ENCODE peak calls at places on chromosomes 16 and 17, in five cellular contexts. Y is tibial nerve, N is stomach, V is tibial artery, O is uterus. W is an unnamed sample.

GRCh38 chr16:88453621-88454314 is 688 bp downstream of the ZFPM1 start:
- DNase-seq in Y (no peak), N (no peak), V (no peak), O (no peak), W (no peak)

GRCh38 chr16:63289834-63290460 is 1253.7 kb upstream of the CDH8 start:
- DNase-seq in Y (no peak), N (peak; percentile 46), V (peak; percentile 20), O (no peak), W (peak; percentile 1)

GRCh38 chr16:70660672-70661350 is 14.5 kb downstream of the IL34 start:
- DNase-seq in Y (no peak), N (no peak), V (no peak), O (no peak), W (no peak)

GRCh38 chr17:72422204-72422504 is 301.3 kb downstream of the SOX9 start:
- DNase-seq in Y (no peak), N (no peak), V (no peak), O (no peak), W (no peak)

GRCh38 chr16:11253995-11254912 is 1.8 kb downstream of the SOCS1 start:
- DNase-seq in Y (no peak), N (no peak), V (no peak), O (peak; percentile 31), W (no peak)

GRCh38 chr17:37133131-37133530 is 184.4 kb downstream of the AATF start:
- DNase-seq in Y (no peak), N (no peak), V (no peak), O (no peak), W (no peak)

GRCh38 chr17:78258323-78259229 is 27.1 kb downstream of the TMEM235 start:
- DNase-seq in Y (no peak), N (peak; percentile 63), V (peak; percentile 51), O (no peak), W (peak; percentile 17)

GRCh38 chr17:80855968-80856862 is 135.4 kb upstream of the CHMP6 start:
- DNase-seq in Y (no peak), N (peak; percentile 50), V (peak; percentile 64), O (no peak), W (peak; percentile 97)

GRCh38 chr16:20674684-20675487 is 22.6 kb downstream of the ACSM1 start:
- DNase-seq in Y (no peak), N (no peak), V (no peak), O (peak; percentile 31), W (no peak)

GRCh38 chr17:69423450-69423849 is 9.0 kb downstream of the MAP2K6 start:
- DNase-seq in Y (no peak), N (no peak), V (no peak), O (no peak), W (no peak)

GRCh38 chr17:57106107-57106835 is 21.2 kb downstream of the AKAP1 start:
- DNase-seq in Y (no peak), N (no peak), V (no peak), O (no peak), W (no peak)

GRCh38 chr17:26962255-26963162 is 331.4 kb upstream of the WSB1 start:
- DNase-seq in Y (no peak), N (no peak), V (no peak), O (no peak), W (no peak)

GRCh38 chr16:55179858-55180585 is 144.0 kb upstream of the IRX6 start:
- DNase-seq in Y (no peak), N (no peak), V (no peak), O (no peak), W (no peak)

GRCh38 chr16:11253009-11253994 is 2.7 kb downstream of the SOCS1 start:
- DNase-seq in Y (no peak), N (no peak), V (no peak), O (no peak), W (peak; percentile 22)

GRCh38 chr16:8346291-8346690 is 244.0 kb downstream of the TMEM114 start:
- DNase-seq in Y (no peak), N (no peak), V (no peak), O (no peak), W (no peak)

GRCh38 chr16:17211797-17212196 is 259.0 kb downstream of the XYLT1 start:
- DNase-seq in Y (no peak), N (no peak), V (no peak), O (no peak), W (no peak)

GRCh38 chr17:77779711-77780539 is 178.6 kb upstream of the TNRC6C start:
- DNase-seq in Y (no peak), N (no peak), V (peak; percentile 34), O (no peak), W (peak; percentile 2)

GRCh38 chr17:13099906-13100305 is 82.1 kb upstream of the ELAC2 start:
- DNase-seq in Y (no peak), N (no peak), V (no peak), O (no peak), W (no peak)

GRCh38 chr17:66299721-66300120 is 2.7 kb upstream of the PRKCA start:
- DNase-seq in Y (no peak), N (no peak), V (no peak), O (no peak), W (no peak)

GRCh38 chr17:66301418-66301863 is 972 bp upstream of the PRKCA start:
- DNase-seq in Y (no peak), N (no peak), V (no peak), O (no peak), W (no peak)

GRCh38 chr17:66302761-66303626 is 581 bp downstream of the PRKCA start:
- DNase-seq in Y (peak; percentile 39), N (peak; percentile 68), V (peak; percentile 36), O (peak; percentile 56), W (peak; percentile 52)

GRCh38 chr17:66301864-66302741 is at the start of gene PRKCA:
- DNase-seq in Y (peak; percentile 37), N (peak; percentile 81), V (peak; percentile 51), O (peak; percentile 82), W (peak; percentile 68)

DNA sequence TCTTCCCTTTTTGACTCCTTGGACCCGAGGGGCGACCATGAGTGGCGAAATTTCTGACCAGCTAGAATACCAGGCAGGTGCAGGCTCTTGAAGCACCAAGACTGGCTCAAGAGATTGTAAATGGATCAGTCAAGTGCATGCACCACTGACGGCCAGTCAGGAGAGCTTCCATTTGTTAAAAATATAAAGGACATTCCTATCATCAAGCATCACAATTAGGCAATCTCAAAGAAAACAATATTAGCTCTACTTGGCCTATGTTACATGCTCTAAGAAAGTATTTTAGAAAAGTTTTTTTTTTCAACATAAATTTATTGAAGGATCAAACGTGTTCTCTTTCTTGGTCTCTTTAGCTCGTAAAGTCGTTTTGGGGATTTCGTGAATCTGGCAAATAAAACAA is 1.5 kb upstream of the PRKCA start:
- DNase-seq in Y (no peak), N (no peak), V (no peak), O (no peak), W (no peak)
- H3K4me3 ChIP-seq in Y (no peak overlapping the region), N (no peak overlapping the region), V (no peak overlapping the region), O (no peak overlapping the region), W (no peak overlapping the region)

DNA sequence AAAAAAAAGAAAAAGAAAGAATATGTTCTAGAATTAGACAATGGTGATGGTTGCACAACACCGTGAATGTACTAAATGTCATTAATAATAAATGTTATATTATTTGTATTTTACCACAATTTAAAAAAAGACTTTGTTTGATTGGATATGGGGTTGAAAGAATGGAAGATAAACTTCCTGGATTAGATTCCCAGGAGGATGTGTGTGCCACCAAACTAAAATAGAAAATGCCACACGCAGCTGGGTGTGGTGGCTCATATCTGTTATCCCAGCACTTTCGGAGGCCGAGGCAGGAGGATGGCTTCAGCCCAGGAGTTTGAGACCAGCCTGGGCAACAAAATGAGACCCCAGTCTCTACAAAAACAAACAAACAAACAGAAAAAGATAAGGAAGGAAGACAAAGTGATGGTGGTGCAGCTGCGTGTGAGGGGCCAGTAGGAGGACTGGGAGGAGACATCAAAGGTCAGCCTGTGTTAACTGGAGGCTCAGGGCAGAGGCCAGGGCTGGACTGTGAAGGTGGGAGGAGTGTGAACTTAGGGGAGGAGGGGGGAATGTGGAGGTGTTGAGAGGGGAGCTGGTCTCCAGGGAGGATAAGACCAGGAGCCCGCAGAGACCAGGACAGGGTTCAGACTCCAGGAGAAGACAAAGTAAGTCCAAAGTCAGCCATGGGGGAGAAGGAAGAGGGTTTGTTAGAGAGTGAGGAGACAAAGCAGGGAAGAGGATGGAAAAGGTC is 4.1 kb downstream of the PECAM1 start:
- DNase-seq in Y (no peak), N (no peak), V (no peak), O (no peak), W (no peak)
- H3K4me3 ChIP-seq in Y (peak overlapping the region; percentile 38), N (no peak overlapping the region), V (peak overlapping the region; percentile 24), O (peak overlapping the region; percentile 18), W (no peak overlapping the region)

DNA sequence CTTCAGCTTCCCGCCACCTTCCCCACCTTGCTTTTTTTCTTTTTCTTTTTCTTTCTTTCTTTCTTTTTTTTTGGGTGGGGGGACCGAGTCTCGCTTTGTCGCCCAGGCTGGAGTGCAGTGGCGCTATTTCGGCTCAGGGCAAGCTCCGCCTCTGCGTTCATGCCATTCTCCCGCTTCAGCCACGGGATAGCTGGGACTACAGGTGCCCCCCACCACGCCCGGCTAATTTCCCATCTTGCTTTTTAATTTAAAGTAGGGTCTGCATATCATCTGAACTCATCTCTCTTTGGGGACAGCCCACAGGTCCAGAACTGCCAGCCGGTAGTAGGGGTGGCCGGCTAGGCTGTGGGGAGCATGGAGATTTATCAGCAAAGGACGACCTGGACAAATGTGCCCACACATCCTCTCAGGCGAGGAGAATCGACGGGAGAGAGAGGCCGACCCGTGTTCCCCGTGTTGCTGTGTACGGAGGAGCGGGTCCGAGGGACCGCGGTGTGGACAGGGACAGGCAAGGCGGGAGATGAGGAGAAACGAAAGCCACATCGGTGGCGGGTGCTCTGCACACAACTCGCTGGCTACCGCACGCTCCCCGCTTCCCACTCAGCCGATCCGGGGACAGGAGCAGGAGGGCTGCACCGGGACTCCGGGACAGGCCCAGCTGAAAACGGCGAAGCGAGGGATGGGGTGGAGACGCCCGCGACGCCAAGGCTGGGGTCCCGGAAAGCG is 2.4 kb downstream of the MT1M start:
- DNase-seq in Y (no peak), N (no peak), V (no peak), O (no peak), W (no peak)
- H3K4me3 ChIP-seq in Y (peak overlapping the region; percentile 37), N (peak overlapping the region; percentile 8), V (no peak overlapping the region), O (no peak overlapping the region), W (peak overlapping the region; percentile 15)

GRCh38 chr17:38325221-38325851 is 18.4 kb downstream of the GPR179 start:
- DNase-seq in Y (no peak), N (no peak), V (no peak), O (no peak), W (no peak)
- H3K4me3 ChIP-seq in Y (no peak overlapping the region), N (no peak overlapping the region), V (no peak overlapping the region), O (no peak overlapping the region), W (no peak overlapping the region)

GRCh38 chr17:6439951-6440350 is 4.3 kb upstream of the PIMREG start:
- DNase-seq in Y (no peak), N (no peak), V (no peak), O (no peak), W (no peak)
- H3K4me3 ChIP-seq in Y (no peak overlapping the region), N (no peak overlapping the region), V (no peak overlapping the region), O (no peak overlapping the region), W (no peak overlapping the region)

DNA sequence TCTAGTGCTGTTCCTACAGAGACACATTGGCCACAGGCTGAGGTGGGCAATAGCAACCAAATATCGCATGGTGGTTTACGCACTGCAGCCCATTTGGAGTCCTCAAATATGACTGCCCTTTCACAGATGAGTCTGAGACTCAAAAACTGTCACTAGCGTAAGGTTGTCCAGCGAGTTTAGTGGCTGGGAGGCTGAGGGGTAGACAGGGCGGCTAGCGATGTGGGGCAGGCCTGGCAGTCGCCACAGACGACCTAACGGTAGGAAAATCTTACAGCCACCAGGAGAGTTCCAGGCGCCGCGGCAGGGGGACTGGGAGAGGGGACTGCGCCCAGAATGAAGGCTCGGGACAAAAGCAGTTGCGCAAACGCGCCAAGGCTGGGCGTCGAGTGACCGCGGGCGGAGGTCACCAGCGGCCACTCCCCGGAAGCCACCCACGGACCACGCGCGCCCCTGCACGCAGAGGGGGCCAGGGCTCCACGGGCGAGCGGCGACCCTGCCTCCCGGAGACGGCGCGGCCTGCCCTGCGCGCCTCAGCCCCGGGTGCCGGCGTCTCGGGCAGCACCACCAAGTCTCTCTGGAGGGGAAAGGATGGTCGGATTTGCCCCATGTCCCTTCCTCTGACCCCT is 699 bp upstream of the MAP1LC3B start:
- DNase-seq in Y (peak; percentile 52), N (peak; percentile 58), V (peak; percentile 69), O (peak; percentile 71), W (no peak)
- H3K4me3 ChIP-seq in Y (peak overlapping the region; percentile 78), N (peak overlapping the region; percentile 72), V (peak overlapping the region; percentile 68), O (peak overlapping the region; percentile 47), W (peak overlapping the region; percentile 53)